ENCODE peak calls at places on chromosome 15, in six cellular contexts. Y, O, N, T, S and E are unnamed samples. For H3K4me1, the result is how much of the 10 kb centered on the place peaks cover.

GRCh38 chr15:59048897-59049296 is 56.0 kb upstream of the CCNB2 start:
- DNase-seq in Y (no peak), S (no peak), N (no peak), O (no peak), T (no peak), E (no peak)

GRCh38 chr15:40414816-40415215 is 9.2 kb downstream of the IVD start:
- DNase-seq in T (no peak), S (no peak), N (no peak), O (no peak), Y (no peak), E (no peak)

GRCh38 chr15:81777546-81777945 is 268.3 kb downstream of the MEX3B start:
- DNase-seq in Y (no peak), S (no peak), N (no peak), T (no peak), O (no peak), E (no peak)

GRCh38 chr15:27990411-27991338 is 108.4 kb downstream of the OCA2 start:
- DNase-seq in T (no peak), Y (no peak), N (no peak), O (no peak), S (no peak), E (no peak)

GRCh38 chr15:67736810-67737209 is 88.5 kb upstream of the SKOR1 start:
- DNase-seq in O (peak), S (no peak), N (no peak), Y (no peak), T (no peak), E (no peak)

GRCh38 chr15:98067339-98067738 is 106.8 kb downstream of the ARRDC4 start:
- DNase-seq in T (no peak), S (no peak), Y (no peak), N (no peak), O (peak), E (no peak)

GRCh38 chr15:63186065-63186464 is 3.3 kb upstream of the RAB8B start:
- DNase-seq in Y (no peak), T (no peak), S (no peak), O (peak), N (peak), E (no peak)

GRCh38 chr15:20340931-20341661 is 200.5 kb downstream of the GOLGA6L6 start:
- DNase-seq in T (peak), N (peak), S (peak), O (no peak), Y (peak), E (no peak)

GRCh38 chr15:38547255-38547997 is 17.2 kb downstream of the RASGRP1 start:
- DNase-seq in S (no peak), T (no peak), Y (no peak), N (no peak), O (peak), E (no peak)

GRCh38 chr15:95875141-95875643 is 455.3 kb upstream of the NR2F2 start:
- DNase-seq in O (peak), T (peak), S (peak), N (no peak), Y (no peak), E (no peak)

GRCh38 chr15:92655178-92655995 is at the start of gene FAM174B:
- DNase-seq in S (no peak), T (no peak), N (peak), Y (peak), O (peak), E (no peak)

GRCh38 chr15:88470625-88471372 is 3.3 kb downstream of the MRPS11 start:
- DNase-seq in S (no peak), Y (no peak), N (no peak), O (no peak), T (no peak), E (no peak)

GRCh38 chr15:72790302-72790955 is 6.9 kb upstream of the ADPGK start:
- DNase-seq in O (peak), N (no peak), T (no peak), S (no peak), Y (no peak), E (no peak)

GRCh38 chr15:60511351-60512157 is 32.6 kb upstream of the ICE2 start:
- DNase-seq in O (no peak), Y (no peak), S (no peak), N (no peak), T (no peak), E (no peak)

GRCh38 chr15:42858540-42858939 is 62.0 kb downstream of the TTBK2 start:
- DNase-seq in N (no peak), T (no peak), Y (no peak), O (no peak), S (no peak), E (no peak)

GRCh38 chr15:101664303-101664913 is 12.2 kb upstream of the TM2D3 start:
- DNase-seq in T (no peak), Y (no peak), N (peak), S (no peak), O (peak), E (no peak)

GRCh38 chr15:59998256-59999063 is 5.7 kb upstream of the FOXB1 start:
- DNase-seq in O (no peak), T (no peak), N (no peak), Y (no peak), S (no peak), E (no peak)

GRCh38 chr15:64997911-64998310 is 8.2 kb upstream of the SPG21 start:
- DNase-seq in N (no peak), S (no peak), T (no peak), Y (no peak), O (peak), E (no peak)

GRCh38 chr15:32130823-32131222 is 100.5 kb downstream of the CHRNA7 start:
- DNase-seq in Y (no peak), N (no peak), T (no peak), O (no peak), S (no peak), E (no peak)

GRCh38 chr15:44535509-44536297 is 1.2 kb upstream of the EIF3J start:
- DNase-seq in Y (no peak), T (no peak), O (no peak), S (no peak), N (peak), E (no peak)

GRCh38 chr15:49964071-49964470 is 155.0 kb downstream of the ATP8B4 start:
- DNase-seq in T (no peak), S (no peak), N (no peak), Y (no peak), O (no peak), E (no peak)

GRCh38 chr15:88649753-88650551 is 11.1 kb downstream of the ISG20 start:
- DNase-seq in Y (no peak), T (no peak), S (no peak), N (no peak), O (no peak), E (no peak)

GRCh38 chr15:59594493-59594942 is 17.1 kb upstream of the GCNT3 start:
- DNase-seq in N (peak), T (no peak), O (peak), Y (no peak), S (peak), E (no peak)

GRCh38 chr15:63986185-63986680 is 60.1 kb downstream of the DAPK2 start:
- DNase-seq in T (no peak), S (no peak), O (peak), Y (no peak), N (no peak), E (no peak)

GRCh38 chr15:80526556-80527340 is 122.6 kb downstream of the ARNT2 start:
- DNase-seq in Y (no peak), S (no peak), O (peak), T (peak), N (no peak), E (no peak)

GRCh38 chr15:50452927-50453326 is 28.7 kb downstream of the USP8 start:
- DNase-seq in T (no peak), S (no peak), O (peak), N (no peak), Y (no peak), E (no peak)

GRCh38 chr15:85759391-85759790 is 35.3 kb downstream of the KLHL25 start:
- DNase-seq in T (no peak), N (no peak), O (no peak), Y (no peak), S (peak), E (no peak)

GRCh38 chr15:39591141-39591895 is 10.4 kb downstream of the THBS1 start:
- DNase-seq in Y (no peak), O (peak), S (no peak), T (no peak), N (no peak), E (no peak)

GRCh38 chr15:56460046-56460445 is 4.9 kb downstream of the MNS1 start:
- DNase-seq in O (peak), S (no peak), T (no peak), Y (no peak), N (no peak), E (no peak)

GRCh38 chr15:40301467-40302179 is 6.1 kb downstream of the PLCB2 start:
- DNase-seq in S (no peak), N (no peak), O (no peak), Y (no peak), T (no peak), E (no peak)

GRCh38 chr15:70234256-70234965 is 136.7 kb upstream of the TLE3 start:
- DNase-seq in Y (no peak), O (peak), T (no peak), N (no peak), S (no peak), E (no peak)

GRCh38 chr15:31271706-31272557 is 54.7 kb upstream of the KLF13 start:
- DNase-seq in Y (peak), S (no peak), O (no peak), N (no peak), T (no peak), E (no peak)

GRCh38 chr15:41836072-41836471 is 2.6 kb upstream of the PLA2G4B start:
- DNase-seq in N (no peak), T (no peak), Y (no peak), S (no peak), O (no peak), E (no peak)

GRCh38 chr15:63122002-63122893 is 587 bp downstream of the LACTB start:
- DNase-seq in N (peak), O (peak), Y (peak), S (peak), T (peak), E (peak)

GRCh38 chr15:71685420-71685993 is 124.8 kb upstream of the NR2E3 start:
- DNase-seq in S (no peak), T (no peak), Y (no peak), N (no peak), O (peak), E (no peak)

GRCh38 chr15:75606711-75607684 is 18.5 kb downstream of the SNUPN start:
- DNase-seq in T (no peak), Y (no peak), S (no peak), O (peak), N (no peak), E (no peak)

GRCh38 chr15:91945385-91945784 is 91.9 kb downstream of the SLCO3A1 start:
- DNase-seq in O (no peak), N (no peak), S (no peak), Y (no peak), T (no peak), E (no peak)

GRCh38 chr15:69088300-69088965 is 72.0 kb upstream of the GLCE start:
- DNase-seq in N (no peak), T (no peak), S (no peak), Y (no peak), O (no peak), E (no peak)
- H3K4me1 ChIP-seq in N (under half), T (under half), S (under half), Y (under half), O (under half), E (under half)

GRCh38 chr15:73937726-73938125 is 11.5 kb downstream of the LOXL1 start:
- DNase-seq in S (no peak), O (no peak), N (no peak), Y (no peak), T (no peak), E (no peak)
- H3K4me1 ChIP-seq in S (under half), O (half or more), N (under half), Y (under half), T (half or more), E (under half)

DNA sequence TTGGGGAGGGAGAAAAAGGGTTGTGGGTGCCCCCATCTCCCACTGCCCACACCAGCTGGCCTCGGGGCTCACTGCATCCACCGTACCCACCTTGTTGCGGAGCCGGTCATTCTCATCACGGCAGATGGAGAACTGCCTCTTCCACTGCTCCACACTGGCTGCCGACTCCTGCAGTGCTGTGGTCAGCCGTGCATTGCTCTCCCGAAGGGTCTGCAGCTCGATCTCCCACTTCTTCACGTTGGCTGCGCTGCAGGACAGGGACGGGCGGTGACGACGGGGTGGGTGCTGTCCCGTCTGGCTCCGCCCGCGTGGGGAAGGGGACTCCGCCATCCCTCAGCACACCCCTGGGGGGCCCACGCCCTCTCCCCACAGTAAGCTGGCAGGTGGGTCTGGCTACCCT is 45.1 kb downstream of the WHAMM start:
- DNase-seq in Y (no peak), N (no peak), S (no peak), O (no peak), T (no peak), E (no peak)
- H3K4me1 ChIP-seq in Y (under half), N (under half), S (under half), O (under half), T (under half), E (under half)

GRCh38 chr15:33565099-33565498 is 254.3 kb downstream of the RYR3 start:
- DNase-seq in S (no peak), N (no peak), T (no peak), Y (no peak), O (peak), E (no peak)

GRCh38 chr15:33567652-33568051 is 256.9 kb downstream of the RYR3 start:
- DNase-seq in T (no peak), S (no peak), Y (no peak), N (no peak), O (no peak), E (no peak)

GRCh38 chr15:33569036-33569435 is 258.3 kb downstream of the RYR3 start:
- DNase-seq in Y (no peak), N (no peak), S (no peak), O (no peak), T (no peak), E (no peak)
- H3K4me1 ChIP-seq in Y (under half), N (under half), S (under half), O (under half), T (under half), E (under half)